ENCODE peak calls at places on chromosomes 6 and 20, in seven cellular contexts. N, C, W, S, Q, B and A are unnamed samples.
A peak's percentile ranks its signal among the peaks of the same experiment; 100 is the strongest.

GRCh38 chr6:102619585-102619984 is 1226.1 kb downstream of the GRIK2 start:
- DNase-seq in Q (no peak), N (no peak), B (peak; percentile 3), C (peak; percentile 2), W (no peak), S (no peak), A (no peak)

GRCh38 chr6:79072640-79073181 is 5.3 kb downstream of the PHIP start:
- DNase-seq in Q (no peak), N (no peak), W (no peak), B (no peak), C (no peak), S (no peak), A (no peak)

GRCh38 chr6:35228483-35228882 is 14.7 kb downstream of the SCUBE3 start:
- DNase-seq in W (no peak), N (no peak), B (no peak), C (no peak), Q (no peak), S (no peak), A (no peak)

GRCh38 chr6:2871922-2872321 is 30.3 kb upstream of the SERPINB1 start:
- DNase-seq in W (no peak), N (no peak), B (no peak), S (no peak), Q (no peak), C (no peak), A (no peak)

GRCh38 chr20:14334306-14334930 is 3.0 kb downstream of the FLRT3 start:
- DNase-seq in Q (no peak), S (peak; percentile 15), N (no peak), C (peak; percentile 71), W (no peak), B (peak; percentile 70), A (no peak)

GRCh38 chr6:37485259-37485658 is 14.4 kb downstream of the CCDC167 start:
- DNase-seq in N (no peak), Q (no peak), S (no peak), B (no peak), C (no peak), W (no peak), A (no peak)

GRCh38 chr20:3543901-3544507 is 73.2 kb downstream of the ATRN start:
- DNase-seq in S (peak; percentile 26), B (peak; percentile 99), C (peak; percentile 46), W (no peak), Q (no peak), N (no peak), A (no peak)

GRCh38 chr6:37493047-37493995 is 6.4 kb downstream of the CCDC167 start:
- DNase-seq in W (no peak), B (no peak), C (no peak), N (no peak), S (no peak), Q (no peak), A (no peak)

GRCh38 chr20:61529354-61529753 is 277.3 kb downstream of the CDH4 start:
- DNase-seq in N (no peak), Q (no peak), W (no peak), C (no peak), S (no peak), B (peak; percentile 86), A (no peak)

GRCh38 chr6:140311146-140311545 is 936.7 kb upstream of the CITED2 start:
- DNase-seq in S (no peak), N (no peak), W (no peak), B (no peak), Q (no peak), C (no peak), A (no peak)

GRCh38 chr6:4084444-4085328 is 5.7 kb upstream of the FAM217A start:
- DNase-seq in N (no peak), S (no peak), Q (no peak), W (no peak), C (no peak), B (no peak), A (no peak)

GRCh38 chr6:32692019-32692418 is 25.6 kb upstream of the HLA-DQB1 start:
- DNase-seq in Q (no peak), W (no peak), S (no peak), B (peak; percentile 45), N (no peak), C (no peak), A (peak; percentile 30)

GRCh38 chr6:45644720-45645119 is 267.0 kb upstream of the SUPT3H start:
- DNase-seq in B (no peak), W (no peak), Q (no peak), S (no peak), C (no peak), N (no peak), A (no peak)

GRCh38 chr6:114159727-114160126 is 183.1 kb downstream of the HS3ST5 start:
- DNase-seq in W (no peak), B (no peak), Q (no peak), C (no peak), S (no peak), N (no peak), A (peak; percentile 73)

GRCh38 chr6:83180396-83180950 is 12.6 kb downstream of the PGM3 start:
- DNase-seq in W (no peak), B (no peak), Q (no peak), N (no peak), C (peak; percentile 47), S (no peak), A (no peak)

GRCh38 chr20:9626357-9626756 is 112.0 kb downstream of the LAMP5 start:
- DNase-seq in B (peak; percentile 34), Q (no peak), C (no peak), S (no peak), W (peak; percentile 29), N (no peak), A (no peak)

GRCh38 chr6:157714153-157714490 is 108.9 kb upstream of the SNX9 start:
- DNase-seq in N (no peak), W (no peak), S (no peak), Q (no peak), B (no peak), C (peak; percentile 72), A (no peak)

GRCh38 chr6:25504661-25505060 is 147.4 kb upstream of the SCGN start:
- DNase-seq in C (peak; percentile 84), N (no peak), B (no peak), Q (no peak), W (no peak), S (no peak), A (no peak)

GRCh38 chr20:44615876-44616603 is 33.7 kb downstream of the PKIG start:
- DNase-seq in S (no peak), N (peak; percentile 46), B (no peak), Q (no peak), W (no peak), C (no peak), A (no peak)

GRCh38 chr6:90169328-90169886 is 127.2 kb downstream of the BACH2 start:
- DNase-seq in Q (no peak), B (peak; percentile 21), S (no peak), N (no peak), C (no peak), W (no peak), A (no peak)

GRCh38 chr6:107625264-107625663 is 135.3 kb downstream of the SOBP start:
- DNase-seq in C (no peak), S (no peak), W (no peak), N (no peak), B (no peak), Q (no peak), A (no peak)

GRCh38 chr20:22617160-22617559 is 32.8 kb upstream of the FOXA2 start:
- DNase-seq in N (no peak), S (no peak), C (peak; percentile 0), B (peak; percentile 32), W (peak; percentile 88), Q (no peak), A (no peak)

GRCh38 chr6:35213824-35214756 is at the start of gene SCUBE3:
- DNase-seq in W (no peak), Q (no peak), S (no peak), N (peak; percentile 30), B (peak; percentile 36), C (peak; percentile 29), A (no peak)

GRCh38 chr6:151004415-151005024 is 139.0 kb downstream of the MTHFD1L start:
- DNase-seq in B (peak; percentile 83), Q (no peak), C (peak; percentile 97), W (no peak), S (peak; percentile 66), N (no peak), A (peak; percentile 94)

GRCh38 chr6:33914519-33915120 is 110.8 kb upstream of the MLN start:
- DNase-seq in Q (no peak), N (no peak), C (no peak), W (no peak), S (no peak), B (no peak), A (no peak)

DNA sequence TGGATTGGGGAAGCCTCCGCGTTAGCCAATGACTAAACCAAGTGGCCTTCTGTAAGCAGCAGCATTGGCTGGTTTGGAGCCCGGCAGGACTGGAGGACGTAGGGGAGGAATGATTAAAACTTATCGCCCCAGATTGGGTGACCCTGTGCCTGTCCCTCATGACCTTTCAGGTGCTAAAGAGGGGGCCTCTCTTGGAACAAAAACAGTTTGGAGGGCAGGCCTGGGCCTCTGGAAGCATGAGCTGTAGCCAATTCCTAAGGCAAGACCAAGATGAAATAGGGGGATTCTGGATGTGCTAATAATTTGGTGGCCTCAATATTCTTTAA is 1.4 kb downstream of the GMPR start:
- DNase-seq in S (no peak), W (no peak), C (no peak), N (no peak), B (no peak), Q (no peak), A (no peak)
- TF ChIP-seq CTCF in S (no peak), W (no peak), C (no peak), N (no peak), B (no peak), Q (no peak), A (no peak)

GRCh38 chr20:6055981-6056569 is 2.2 kb upstream of the LRRN4 start:
- DNase-seq in S (no peak), N (no peak), B (no peak), Q (no peak), W (no peak), C (no peak), A (no peak)

GRCh38 chr20:6053064-6053775 is 640 bp downstream of the LRRN4 start:
- DNase-seq in Q (no peak), N (no peak), W (no peak), B (no peak), S (no peak), C (no peak), A (no peak)

GRCh38 chr20:6051505-6051904 is 2.4 kb downstream of the LRRN4 start:
- DNase-seq in B (peak; percentile 62), Q (no peak), W (no peak), N (no peak), C (peak; percentile 76), S (peak; percentile 11), A (no peak)

GRCh38 chr20:6055161-6055783 is 1.4 kb upstream of the LRRN4 start:
- DNase-seq in Q (no peak), C (no peak), S (no peak), W (no peak), B (no peak), N (no peak), A (no peak)

GRCh38 chr20:6053776-6054688 is at the start of gene LRRN4:
- DNase-seq in C (peak; percentile 58), Q (no peak), B (peak; percentile 80), N (no peak), W (no peak), S (no peak), A (no peak)
- H3K4me3 ChIP-seq in C (no peak within 1 kb of the TSS), Q (no peak within 1 kb of the TSS), B (no peak within 1 kb of the TSS), N (no peak within 1 kb of the TSS), W (no peak within 1 kb of the TSS), S (no peak within 1 kb of the TSS), A (no peak within 1 kb of the TSS)

GRCh38 chr6:109865968-109866367 is 112.1 kb upstream of the GPR6 start:
- DNase-seq in S (no peak), B (no peak), Q (no peak), N (no peak), C (no peak), W (no peak), A (no peak)
- TF ChIP-seq CTCF in S (no peak), B (no peak), Q (no peak), N (no peak), C (no peak), W (no peak), A (no peak)

GRCh38 chr20:37737806-37738442 is 44.1 kb downstream of the CTNNBL1 start:
- DNase-seq in B (no peak), N (peak; percentile 38), W (no peak), Q (no peak), S (no peak), C (peak; percentile 43), A (no peak)
- H3K4me3 ChIP-seq in B (no peak overlapping the region), N (peak overlapping the region; percentile 1), W (no peak overlapping the region), Q (no peak overlapping the region), S (no peak overlapping the region), C (no peak overlapping the region), A (no peak overlapping the region)